ENCODE peak calls at places on chromosomes 3 and 15, in nine cellular contexts. L, F, Q, G, Z, M, T, S and X are unnamed samples.

GRCh38 chr3:20201141-20201540 is 15.1 kb upstream of the SGO1 start:
- DNase-seq in L (no peak), F (no peak), Q (no peak), G (no peak), Z (no peak), M (no peak), T (no peak), S (no peak), X (no peak)

GRCh38 chr15:25643120-25643519 is 204.3 kb upstream of the UBE3A start:
- DNase-seq in L (no peak), F (no peak), Q (no peak), G (no peak), Z (no peak), M (peak; percentile 80), T (no peak), S (no peak), X (no peak)

GRCh38 chr3:14296352-14296751 is 106.1 kb upstream of the SLC6A6 start:
- DNase-seq in L (no peak), F (no peak), Q (no peak), G (no peak), Z (no peak), M (no peak), T (no peak), S (no peak), X (no peak)

GRCh38 chr15:55846108-55846707 is 103.3 kb upstream of the PRTG start:
- DNase-seq in L (peak; percentile 93), F (peak; percentile 86), Q (peak; percentile 55), G (no peak), Z (no peak), M (peak; percentile 89), T (peak; percentile 80), S (peak; percentile 3), X (peak; percentile 81)

GRCh38 chr15:61613729-61614128 is 384.6 kb upstream of the RORA start:
- DNase-seq in L (peak; percentile 22), F (no peak), Q (no peak), G (no peak), Z (no peak), M (peak; percentile 12), T (no peak), S (no peak), X (peak; percentile 45)

GRCh38 chr3:160586679-160587078 is 21.3 kb upstream of the KPNA4 start:
- DNase-seq in L (no peak), F (no peak), Q (no peak), G (no peak), Z (no peak), M (no peak), T (no peak), S (no peak), X (no peak)

GRCh38 chr3:53192608-53193007 is 31.6 kb downstream of the PRKCD start:
- DNase-seq in L (no peak), F (peak; percentile 86), Q (peak; percentile 80), G (no peak), Z (no peak), M (no peak), T (peak; percentile 55), S (no peak), X (no peak)

GRCh38 chr15:58484794-58485600 is 53.2 kb downstream of the LIPC start:
- DNase-seq in L (no peak), F (no peak), Q (no peak), G (no peak), Z (peak; percentile 65), M (no peak), T (no peak), S (no peak), X (no peak)

GRCh38 chr3:183800221-183800863 is 25.0 kb downstream of the MAP6D1 start:
- DNase-seq in L (no peak), F (no peak), Q (no peak), G (no peak), Z (no peak), M (no peak), T (no peak), S (no peak), X (no peak)

GRCh38 chr3:184399410-184399809 is 19.6 kb downstream of the CHRD start:
- DNase-seq in L (peak; percentile 95), F (no peak), Q (no peak), G (peak; percentile 58), Z (no peak), M (peak; percentile 36), T (peak; percentile 44), S (no peak), X (peak; percentile 93)

GRCh38 chr3:175222356-175222755 is 363.2 kb downstream of the NAALADL2 start:
- DNase-seq in L (no peak), F (no peak), Q (no peak), G (no peak), Z (no peak), M (no peak), T (peak; percentile 12), S (no peak), X (no peak)

GRCh38 chr3:4247391-4247790 is 55.8 kb upstream of the SETMAR start:
- DNase-seq in L (no peak), F (no peak), Q (no peak), G (no peak), Z (no peak), M (no peak), T (no peak), S (no peak), X (no peak)

GRCh38 chr3:195208183-195208582 is 62.8 kb downstream of the XXYLT1 start:
- DNase-seq in L (no peak), F (peak; percentile 87), Q (peak; percentile 75), G (no peak), Z (no peak), M (no peak), T (no peak), S (no peak), X (no peak)

GRCh38 chr3:140258222-140258724 is 323.3 kb downstream of the CLSTN2 start:
- DNase-seq in L (no peak), F (no peak), Q (no peak), G (no peak), Z (no peak), M (no peak), T (no peak), S (no peak), X (no peak)

GRCh38 chr3:53749428-53749827 is 96.8 kb downstream of the CHDH start:
- DNase-seq in L (no peak), F (peak; percentile 46), Q (no peak), G (no peak), Z (no peak), M (no peak), T (no peak), S (no peak), X (no peak)

GRCh38 chr15:71757741-71758530 is 52.4 kb upstream of the NR2E3 start:
- DNase-seq in L (no peak), F (no peak), Q (no peak), G (no peak), Z (no peak), M (no peak), T (no peak), S (no peak), X (no peak)
- H3K4me3 ChIP-seq in L (no peak overlapping the region), F (no peak overlapping the region), Q (no peak overlapping the region), G (no peak overlapping the region), Z (no peak overlapping the region), M (no peak overlapping the region), T (no peak overlapping the region), S (no peak overlapping the region), X (no peak overlapping the region)

GRCh38 chr3:186152361-186152798 is 43.5 kb upstream of the ETV5 start:
- DNase-seq in L (no peak), F (peak; percentile 12), Q (no peak), G (no peak), Z (peak; percentile 23), M (no peak), T (no peak), S (no peak), X (no peak)

GRCh38 chr3:186151077-186151971 is 42.4 kb upstream of the ETV5 start:
- DNase-seq in L (no peak), F (peak; percentile 55), Q (no peak), G (no peak), Z (no peak), M (no peak), T (no peak), S (no peak), X (peak; percentile 8)

GRCh38 chr3:186152889-186153292 is 44.0 kb upstream of the ETV5 start:
- DNase-seq in L (no peak), F (peak; percentile 85), Q (peak; percentile 71), G (no peak), Z (no peak), M (no peak), T (no peak), S (no peak), X (no peak)

GRCh38 chr3:186150234-186150830 is 41.4 kb upstream of the ETV5 start:
- DNase-seq in L (no peak), F (no peak), Q (no peak), G (no peak), Z (peak; percentile 25), M (no peak), T (no peak), S (no peak), X (no peak)

GRCh38 chr3:186154641-186155040 is 45.8 kb upstream of the ETV5 start:
- DNase-seq in L (no peak), F (no peak), Q (no peak), G (no peak), Z (no peak), M (no peak), T (no peak), S (no peak), X (no peak)
- TF ChIP-seq CTCF in L (no peak), F (no peak), Q (no peak), G (no peak), Z (no peak), M (no peak), T (no peak), S (no peak), X (no peak)

DNA sequence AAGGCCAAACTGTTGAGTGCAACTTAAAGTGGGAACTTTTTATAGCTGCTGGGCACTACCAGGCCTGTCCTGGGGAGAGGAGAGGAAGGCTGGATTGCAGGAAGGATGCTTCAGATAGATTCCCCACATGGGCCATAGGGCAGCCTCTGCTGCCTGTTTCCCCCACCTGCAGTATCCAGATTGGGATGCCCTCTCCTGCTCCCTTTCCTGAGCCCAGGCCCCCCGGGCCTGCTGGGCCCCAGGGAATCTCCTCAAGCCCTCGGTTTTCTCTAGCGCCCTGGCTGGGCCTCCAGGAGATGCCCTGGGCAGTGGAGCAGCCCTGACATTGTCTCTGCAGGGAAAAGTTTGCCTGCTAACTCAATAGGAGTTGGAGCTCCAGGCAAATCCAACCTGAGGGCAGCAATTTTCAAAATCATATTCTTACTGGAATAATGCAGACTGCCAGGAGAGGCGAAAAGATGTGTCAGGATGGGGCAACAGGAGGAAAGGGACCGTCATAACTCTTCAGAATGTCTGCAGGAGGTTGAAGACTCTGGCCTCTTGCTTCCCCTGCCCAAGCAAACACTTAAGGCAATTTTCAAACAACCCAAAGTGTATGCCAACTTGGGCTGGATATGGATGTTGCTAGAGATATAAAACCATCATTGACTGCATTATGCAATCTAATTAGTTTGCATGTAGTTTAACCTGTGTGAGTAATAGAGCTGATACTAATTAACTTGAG is 4.4 kb downstream of the NR2F2 start:
- DNase-seq in L (peak; percentile 29), F (no peak), Q (no peak), G (peak; percentile 63), Z (no peak), M (peak; percentile 12), T (peak; percentile 37), S (no peak), X (peak; percentile 38)
- H3K4me3 ChIP-seq in L (peak overlapping the region; percentile 94), F (no peak overlapping the region), Q (no peak overlapping the region), G (peak overlapping the region; percentile 97), Z (peak overlapping the region; percentile 67), M (no peak overlapping the region), T (peak overlapping the region; percentile 68), S (peak overlapping the region; percentile 74), X (peak overlapping the region; percentile 99)

DNA sequence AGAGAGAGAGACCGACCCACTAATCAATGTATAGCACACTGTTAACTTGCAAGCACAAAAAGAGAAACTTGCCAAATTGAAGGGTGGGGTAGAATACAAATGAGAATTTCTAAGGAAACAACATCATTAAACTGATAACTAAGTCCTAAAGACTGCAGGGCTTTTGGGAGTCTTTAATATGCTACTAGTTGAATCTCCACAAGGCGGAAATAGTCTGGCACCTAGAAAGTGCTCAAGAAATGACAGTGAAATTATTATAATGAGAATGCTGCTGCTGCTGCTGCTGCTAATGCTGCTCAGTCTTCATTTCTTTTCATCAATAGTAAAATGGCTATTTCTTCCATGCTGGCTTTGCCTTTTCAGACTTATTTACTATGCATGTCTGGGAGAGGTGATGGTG is 91.8 kb downstream of the BTD start:
- DNase-seq in L (no peak), F (peak; percentile 4), Q (no peak), G (no peak), Z (no peak), M (peak; percentile 17), T (no peak), S (no peak), X (peak; percentile 16)
- TF ChIP-seq CTCF in L (no peak), F (no peak), Q (no peak), G (no peak), Z (no peak), M (no peak), T (no peak), S (no peak), X (peak; percentile 16)